ENCODE peak calls at places on chromosomes 12 and 14, in four cellular contexts. One of them, this sample, is unnamed.

GRCh38 chr14:71591929-71592328 is 340.3 kb upstream of the RGS6 start:
- DNase-seq in CD8-positive, alpha-beta memory T cell: no peak
- DNase-seq in epithelial cell of esophagus: peak
- DNase-seq in AG10803: peak
- DNase-seq in this sample: peak

GRCh38 chr12:116636636-116637519 is 77.7 kb downstream of the MAP1LC3B2 start:
- DNase-seq in CD8-positive, alpha-beta memory T cell: no peak
- DNase-seq in AG10803: no peak
- DNase-seq in epithelial cell of esophagus: no peak
- DNase-seq in this sample: no peak

GRCh38 chr12:42612258-42612608 is 22.7 kb upstream of the PRICKLE1 start:
- DNase-seq in AG10803: no peak
- DNase-seq in CD8-positive, alpha-beta memory T cell: no peak
- DNase-seq in epithelial cell of esophagus: no peak
- DNase-seq in this sample: no peak

GRCh38 chr14:90795744-90796143 is 20.5 kb downstream of the TTC7B start:
- DNase-seq in CD8-positive, alpha-beta memory T cell: no peak
- DNase-seq in AG10803: peak
- DNase-seq in epithelial cell of esophagus: peak
- DNase-seq in this sample: no peak

GRCh38 chr12:92961949-92962348 is 32.9 kb upstream of the EEA1 start:
- DNase-seq in AG10803: no peak
- DNase-seq in CD8-positive, alpha-beta memory T cell: no peak
- DNase-seq in epithelial cell of esophagus: no peak
- DNase-seq in this sample: no peak

GRCh38 chr14:61362072-61362750 is 40.8 kb downstream of the PRKCH start:
- DNase-seq in CD8-positive, alpha-beta memory T cell: no peak
- DNase-seq in epithelial cell of esophagus: no peak
- DNase-seq in AG10803: no peak
- DNase-seq in this sample: no peak

GRCh38 chr12:113097716-113098427 is 37.7 kb downstream of the RASAL1 start:
- DNase-seq in epithelial cell of esophagus: no peak
- DNase-seq in CD8-positive, alpha-beta memory T cell: no peak
- DNase-seq in AG10803: no peak
- DNase-seq in this sample: no peak

GRCh38 chr12:57881035-57881973 is 34.8 kb upstream of the CTDSP2 start:
- DNase-seq in epithelial cell of esophagus: no peak
- DNase-seq in CD8-positive, alpha-beta memory T cell: no peak
- DNase-seq in AG10803: peak
- DNase-seq in this sample: no peak

GRCh38 chr14:40219032-40219431 is 786.8 kb upstream of the FBXO33 start:
- DNase-seq in CD8-positive, alpha-beta memory T cell: no peak
- DNase-seq in epithelial cell of esophagus: no peak
- DNase-seq in AG10803: no peak
- DNase-seq in this sample: no peak

GRCh38 chr14:26191123-26191522 is 406.7 kb downstream of the NOVA1 start:
- DNase-seq in CD8-positive, alpha-beta memory T cell: no peak
- DNase-seq in AG10803: no peak
- DNase-seq in epithelial cell of esophagus: no peak
- DNase-seq in this sample: no peak

GRCh38 chr12:124898200-124898950 is 16.1 kb downstream of the UBC start:
- DNase-seq in AG10803: no peak
- DNase-seq in epithelial cell of esophagus: peak
- DNase-seq in CD8-positive, alpha-beta memory T cell: peak
- DNase-seq in this sample: peak

GRCh38 chr14:77251870-77252269 is 19.1 kb downstream of the NGB start:
- DNase-seq in CD8-positive, alpha-beta memory T cell: no peak
- DNase-seq in epithelial cell of esophagus: no peak
- DNase-seq in AG10803: no peak
- DNase-seq in this sample: no peak

GRCh38 chr14:94115631-94116030 is 5.1 kb downstream of the IFI27 start:
- DNase-seq in AG10803: no peak
- DNase-seq in CD8-positive, alpha-beta memory T cell: no peak
- DNase-seq in epithelial cell of esophagus: no peak
- DNase-seq in this sample: no peak

GRCh38 chr12:112828534-112828933 is 37.0 kb downstream of the RPH3A start:
- DNase-seq in AG10803: no peak
- DNase-seq in CD8-positive, alpha-beta memory T cell: no peak
- DNase-seq in epithelial cell of esophagus: no peak
- DNase-seq in this sample: no peak

GRCh38 chr14:92651793-92652382 is 96.5 kb downstream of the LGMN start:
- DNase-seq in AG10803: no peak
- DNase-seq in epithelial cell of esophagus: no peak
- DNase-seq in CD8-positive, alpha-beta memory T cell: peak
- DNase-seq in this sample: no peak

GRCh38 chr14:42047421-42048045 is 440.9 kb downstream of the LRFN5 start:
- DNase-seq in AG10803: no peak
- DNase-seq in CD8-positive, alpha-beta memory T cell: no peak
- DNase-seq in epithelial cell of esophagus: no peak
- DNase-seq in this sample: no peak

GRCh38 chr12:98352218-98352811 is 163.1 kb upstream of the TMPO start:
- DNase-seq in CD8-positive, alpha-beta memory T cell: no peak
- DNase-seq in epithelial cell of esophagus: peak
- DNase-seq in AG10803: peak
- DNase-seq in this sample: no peak

GRCh38 chr12:127146991-127147718 is 1119.8 kb upstream of the TMEM132C start:
- DNase-seq in epithelial cell of esophagus: no peak
- DNase-seq in CD8-positive, alpha-beta memory T cell: no peak
- DNase-seq in AG10803: no peak
- DNase-seq in this sample: no peak

GRCh38 chr12:106585862-106586534 is 3.2 kb downstream of the RFX4 start:
- DNase-seq in AG10803: no peak
- DNase-seq in epithelial cell of esophagus: no peak
- DNase-seq in CD8-positive, alpha-beta memory T cell: no peak
- DNase-seq in this sample: no peak

GRCh38 chr14:54566410-54567223 is at the start of gene SAMD4A:
- DNase-seq in epithelial cell of esophagus: peak
- DNase-seq in CD8-positive, alpha-beta memory T cell: peak
- DNase-seq in AG10803: peak
- DNase-seq in this sample: peak

GRCh38 chr12:115325858-115326257 is 641.9 kb upstream of the TBX3 start:
- DNase-seq in CD8-positive, alpha-beta memory T cell: no peak
- DNase-seq in epithelial cell of esophagus: peak
- DNase-seq in AG10803: no peak
- DNase-seq in this sample: no peak

GRCh38 chr14:68795602-68796417 is 2.9 kb upstream of the ZFP36L1 start:
- DNase-seq in AG10803: peak
- DNase-seq in CD8-positive, alpha-beta memory T cell: peak
- DNase-seq in epithelial cell of esophagus: peak
- DNase-seq in this sample: no peak

GRCh38 chr12:15538881-15539280 is 216.6 kb downstream of the PTPRO start:
- DNase-seq in CD8-positive, alpha-beta memory T cell: no peak
- DNase-seq in AG10803: peak
- DNase-seq in epithelial cell of esophagus: no peak
- DNase-seq in this sample: no peak

GRCh38 chr14:103488071-103488470 is 34.6 kb downstream of the CKB start:
- DNase-seq in CD8-positive, alpha-beta memory T cell: no peak
- DNase-seq in epithelial cell of esophagus: no peak
- DNase-seq in AG10803: no peak
- DNase-seq in this sample: no peak

GRCh38 chr14:21053184-21054122 is 4.2 kb upstream of the RNASE8 start:
- DNase-seq in AG10803: no peak
- DNase-seq in CD8-positive, alpha-beta memory T cell: no peak
- DNase-seq in epithelial cell of esophagus: no peak
- DNase-seq in this sample: no peak

GRCh38 chr14:84482256-84483071 is 1047.5 kb upstream of the FLRT2 start:
- DNase-seq in AG10803: peak
- DNase-seq in epithelial cell of esophagus: peak
- DNase-seq in CD8-positive, alpha-beta memory T cell: no peak
- DNase-seq in this sample: no peak

GRCh38 chr14:104369208-104369607 is 210.4 kb upstream of the C14orf180 start:
- DNase-seq in CD8-positive, alpha-beta memory T cell: peak
- DNase-seq in AG10803: no peak
- DNase-seq in epithelial cell of esophagus: no peak
- DNase-seq in this sample: no peak

GRCh38 chr12:57523706-57524614 is 1.3 kb downstream of the MBD6 start:
- DNase-seq in CD8-positive, alpha-beta memory T cell: no peak
- DNase-seq in epithelial cell of esophagus: no peak
- DNase-seq in AG10803: no peak
- DNase-seq in this sample: no peak

GRCh38 chr12:93127582-93128331 is 198.7 kb upstream of the EEA1 start:
- DNase-seq in CD8-positive, alpha-beta memory T cell: no peak
- DNase-seq in AG10803: peak
- DNase-seq in epithelial cell of esophagus: peak
- DNase-seq in this sample: peak

GRCh38 chr12:2289525-2289924 is 236.7 kb downstream of the CACNA1C start:
- DNase-seq in CD8-positive, alpha-beta memory T cell: no peak
- DNase-seq in epithelial cell of esophagus: no peak
- DNase-seq in AG10803: no peak
- DNase-seq in this sample: no peak

GRCh38 chr12:111393700-111394275 is 11.9 kb upstream of the SH2B3 start:
- DNase-seq in epithelial cell of esophagus: no peak
- DNase-seq in CD8-positive, alpha-beta memory T cell: no peak
- DNase-seq in AG10803: no peak
- DNase-seq in this sample: no peak

GRCh38 chr14:91845652-91846051 is 21.7 kb downstream of the TC2N start:
- DNase-seq in AG10803: no peak
- DNase-seq in epithelial cell of esophagus: peak
- DNase-seq in CD8-positive, alpha-beta memory T cell: no peak
- DNase-seq in this sample: no peak

GRCh38 chr12:111447571-111448265 is 42.0 kb downstream of the SH2B3 start:
- DNase-seq in epithelial cell of esophagus: no peak
- DNase-seq in AG10803: no peak
- DNase-seq in CD8-positive, alpha-beta memory T cell: no peak
- DNase-seq in this sample: no peak

GRCh38 chr14:89214221-89214965 is 202.6 kb downstream of the FOXN3 start:
- DNase-seq in epithelial cell of esophagus: peak
- DNase-seq in AG10803: peak
- DNase-seq in CD8-positive, alpha-beta memory T cell: no peak
- DNase-seq in this sample: no peak

GRCh38 chr12:5516781-5517180 is 84.9 kb downstream of the NTF3 start:
- DNase-seq in AG10803: no peak
- DNase-seq in CD8-positive, alpha-beta memory T cell: no peak
- DNase-seq in epithelial cell of esophagus: no peak
- DNase-seq in this sample: no peak

GRCh38 chr14:32939254-32940065 is 781 bp downstream of the NPAS3 start:
- DNase-seq in AG10803: peak
- DNase-seq in CD8-positive, alpha-beta memory T cell: no peak
- DNase-seq in epithelial cell of esophagus: peak
- DNase-seq in this sample: no peak

GRCh38 chr12:40049268-40049667 is 56.6 kb downstream of the SLC2A13 start:
- DNase-seq in CD8-positive, alpha-beta memory T cell: no peak
- DNase-seq in AG10803: no peak
- DNase-seq in epithelial cell of esophagus: no peak
- DNase-seq in this sample: no peak

GRCh38 chr12:93025145-93026103 is 96.3 kb upstream of the EEA1 start:
- DNase-seq in epithelial cell of esophagus: peak
- DNase-seq in CD8-positive, alpha-beta memory T cell: no peak
- DNase-seq in AG10803: peak
- DNase-seq in this sample: peak

GRCh38 chr14:63487724-63488123 is 55.5 kb downstream of the PPP2R5E start:
- DNase-seq in CD8-positive, alpha-beta memory T cell: no peak
- DNase-seq in AG10803: no peak
- DNase-seq in epithelial cell of esophagus: no peak
- DNase-seq in this sample: no peak
- H3K4me3 ChIP-seq in CD8-positive, alpha-beta memory T cell: no peak
- H3K4me3 ChIP-seq in AG10803: no peak
- H3K4me3 ChIP-seq in epithelial cell of esophagus: no peak
- H3K4me3 ChIP-seq in this sample: no peak

GRCh38 chr14:37197421-37198272 is at the start of gene MIPOL1:
- DNase-seq in epithelial cell of esophagus: peak
- DNase-seq in AG10803: peak
- DNase-seq in CD8-positive, alpha-beta memory T cell: no peak
- DNase-seq in this sample: no peak
- H3K4me3 ChIP-seq in epithelial cell of esophagus: peak
- H3K4me3 ChIP-seq in AG10803: peak
- H3K4me3 ChIP-seq in CD8-positive, alpha-beta memory T cell: peak
- H3K4me3 ChIP-seq in this sample: no peak

GRCh38 chr14:100159107-100159864 is at the start of gene DEGS2:
- DNase-seq in CD8-positive, alpha-beta memory T cell: peak
- DNase-seq in AG10803: no peak
- DNase-seq in epithelial cell of esophagus: peak
- DNase-seq in this sample: no peak
- H3K4me3 ChIP-seq in CD8-positive, alpha-beta memory T cell: peak
- H3K4me3 ChIP-seq in AG10803: no peak
- H3K4me3 ChIP-seq in epithelial cell of esophagus: peak
- H3K4me3 ChIP-seq in this sample: peak

DNA sequence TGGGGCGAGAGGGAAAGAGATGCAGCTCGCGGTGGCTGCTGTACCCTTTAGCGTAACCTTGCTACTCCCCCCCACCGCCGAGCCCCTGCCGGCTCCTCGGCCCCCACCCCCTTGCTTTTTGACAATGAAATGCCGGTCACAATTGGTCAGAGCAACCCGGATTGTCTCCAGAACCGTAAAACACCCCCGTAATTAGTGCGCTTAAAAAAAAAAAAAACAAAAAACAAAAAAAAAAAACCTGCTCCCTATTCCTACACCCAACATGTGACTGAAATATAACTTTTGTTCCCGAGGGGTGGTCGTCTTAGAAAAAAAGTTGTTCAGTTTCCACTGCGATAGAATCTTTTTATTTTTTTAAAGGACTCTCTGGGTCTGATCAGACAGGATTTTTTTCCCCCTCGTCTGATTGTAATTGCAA is 814 bp downstream of the ETV6 start:
- DNase-seq in epithelial cell of esophagus: no peak
- DNase-seq in AG10803: no peak
- DNase-seq in CD8-positive, alpha-beta memory T cell: no peak
- DNase-seq in this sample: no peak
- H3K4me3 ChIP-seq in epithelial cell of esophagus: peak
- H3K4me3 ChIP-seq in AG10803: peak
- H3K4me3 ChIP-seq in CD8-positive, alpha-beta memory T cell: peak
- H3K4me3 ChIP-seq in this sample: peak

GRCh38 chr12:52251367-52252055 is 18.5 kb downstream of the KRT7 start:
- DNase-seq in CD8-positive, alpha-beta memory T cell: no peak
- DNase-seq in AG10803: no peak
- DNase-seq in epithelial cell of esophagus: no peak
- DNase-seq in this sample: no peak

GRCh38 chr12:52249041-52249461 is 16.0 kb downstream of the KRT7 start:
- DNase-seq in CD8-positive, alpha-beta memory T cell: no peak
- DNase-seq in epithelial cell of esophagus: no peak
- DNase-seq in AG10803: peak
- DNase-seq in this sample: no peak

GRCh38 chr12:52249511-52250047 is 16.5 kb downstream of the KRT7 start:
- DNase-seq in epithelial cell of esophagus: no peak
- DNase-seq in CD8-positive, alpha-beta memory T cell: no peak
- DNase-seq in AG10803: no peak
- DNase-seq in this sample: no peak

GRCh38 chr12:52248541-52249035 is 15.5 kb downstream of the KRT7 start:
- DNase-seq in epithelial cell of esophagus: no peak
- DNase-seq in CD8-positive, alpha-beta memory T cell: no peak
- DNase-seq in AG10803: no peak
- DNase-seq in this sample: no peak

GRCh38 chr12:52250048-52250990 is 17.3 kb downstream of the KRT7 start:
- DNase-seq in epithelial cell of esophagus: no peak
- DNase-seq in AG10803: no peak
- DNase-seq in CD8-positive, alpha-beta memory T cell: no peak
- DNase-seq in this sample: no peak
- H3K4me3 ChIP-seq in epithelial cell of esophagus: no peak
- H3K4me3 ChIP-seq in AG10803: no peak
- H3K4me3 ChIP-seq in CD8-positive, alpha-beta memory T cell: no peak
- H3K4me3 ChIP-seq in this sample: no peak

This sample was measured in Jurkat, Clone E6-1.